ENCODE peak calls at places on chromosomes 4 and X, in five cellular contexts. P, A, B, G and S are unnamed samples.

GRCh38 chr4:78129383-78130108 is 72.4 kb downstream of the FRAS1 start:
- DNase-seq in P (no peak), B (no peak), A (no peak), G (no peak), S (no peak)

GRCh38 chr4:159271857-159272256 is 169.0 kb downstream of the RAPGEF2 start:
- DNase-seq in A (no peak), B (no peak), P (no peak), G (no peak), S (peak; percentile 15)

GRCh38 chr4:71212216-71212615 is 126.6 kb upstream of the SLC4A4 start:
- DNase-seq in G (no peak), B (no peak), A (no peak), P (no peak), S (no peak)

GRCh38 chr4:973431-974397 is at the start of gene DGKQ:
- DNase-seq in B (peak; percentile 80), G (peak; percentile 97), P (peak; percentile 75), A (peak; percentile 95), S (peak; percentile 94)

GRCh38 chr4:145852256-145852839 is 86.3 kb downstream of the ZNF827 start:
- DNase-seq in G (no peak), P (no peak), B (no peak), A (no peak), S (no peak)

GRCh38 chr4:147518846-147519767 is 38.2 kb downstream of the EDNRA start:
- DNase-seq in B (no peak), P (peak; percentile 86), A (no peak), G (peak; percentile 31), S (peak; percentile 60)

GRCh38 chrX:40167240-40168182 is 69.8 kb upstream of the BCOR start:
- DNase-seq in B (no peak), P (no peak), G (no peak), A (no peak), S (peak; percentile 7)

GRCh38 chrX:68895339-68896250 is 66.8 kb downstream of the EFNB1 start:
- DNase-seq in P (peak; percentile 42), G (peak; percentile 29), B (peak; percentile 18), A (peak; percentile 73), S (peak; percentile 63)

GRCh38 chr4:21819086-21819485 is 129.5 kb downstream of the KCNIP4 start:
- DNase-seq in B (no peak), A (no peak), G (no peak), P (no peak), S (no peak)

GRCh38 chrX:20217279-20217678 is 49.4 kb downstream of the RPS6KA3 start:
- DNase-seq in A (no peak), B (no peak), P (peak; percentile 78), G (no peak), S (peak; percentile 62)

GRCh38 chr4:20532871-20533870 is 167.1 kb upstream of the PACRGL start:
- DNase-seq in B (no peak), P (peak; percentile 41), G (no peak), A (no peak), S (no peak)

GRCh38 chr4:137253949-137254348 is 278.3 kb downstream of the PCDH18 start:
- DNase-seq in G (no peak), B (no peak), A (no peak), P (peak; percentile 85), S (no peak)

GRCh38 chr4:38566811-38567398 is 97.1 kb upstream of the KLF3 start:
- DNase-seq in G (no peak), A (no peak), B (no peak), P (no peak), S (no peak)

GRCh38 chr4:112170451-112170993 is 25.3 kb downstream of the FAM241A start:
- DNase-seq in G (peak; percentile 56), B (no peak), P (peak; percentile 92), A (no peak), S (peak; percentile 89)

GRCh38 chr4:40856836-40857362 is 107.1 kb downstream of the NSUN7 start:
- DNase-seq in B (peak; percentile 26), P (peak; percentile 38), G (peak; percentile 83), A (peak; percentile 72), S (peak; percentile 43)
- TF ChIP-seq POLR2A in B (no peak), P (no peak), G (no peak), A (no peak), S (no peak)

GRCh38 chrX:120570201-120570600 is 9.4 kb upstream of the CUL4B start:
- DNase-seq in P (no peak), B (no peak), G (no peak), A (no peak), S (no peak)

DNA sequence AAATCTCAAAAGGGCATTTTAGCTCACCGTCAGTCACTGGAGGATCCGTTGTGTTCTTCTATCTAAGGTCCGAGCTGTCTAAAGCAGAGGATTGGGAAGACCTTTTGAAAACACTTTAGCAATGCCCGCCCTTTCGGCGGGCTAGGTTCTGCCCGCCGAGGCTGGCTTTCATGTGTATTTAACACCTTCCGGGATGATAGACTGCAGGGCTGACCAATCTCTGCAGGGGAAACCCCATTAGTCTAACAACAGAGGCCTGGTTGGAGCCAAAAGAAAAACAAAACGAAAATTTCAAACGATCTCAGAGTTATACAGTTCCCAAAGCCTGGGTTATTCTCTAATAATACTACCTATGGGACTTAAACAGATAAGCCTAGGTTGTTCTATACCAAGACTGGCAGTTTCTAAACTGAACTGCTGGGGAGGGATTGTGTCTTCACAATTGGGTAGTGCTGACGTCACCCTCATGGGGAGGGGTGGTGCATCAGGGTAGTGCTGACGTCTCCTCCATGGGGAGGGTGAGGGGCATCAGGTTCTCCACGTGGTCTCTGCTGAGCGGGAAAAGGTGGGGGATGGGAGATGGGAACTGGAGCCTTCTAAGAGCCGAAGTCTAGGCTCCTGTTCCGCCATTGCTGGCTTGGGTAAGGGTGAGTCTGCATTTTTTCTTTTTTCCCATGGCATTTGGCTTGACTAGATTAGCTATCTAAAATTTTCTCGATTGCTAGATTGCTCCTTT is 14.8 kb upstream of the CUL4B start:
- DNase-seq in P (no peak), B (no peak), G (peak; percentile 16), A (no peak), S (no peak)
- TF ChIP-seq POLR2A in P (no peak), B (no peak), G (no peak), A (no peak), S (no peak)

GRCh38 chr4:140150886-140151699 is 2.9 kb downstream of the MAML3 start:
- DNase-seq in P (peak; percentile 97), A (peak; percentile 87), G (peak; percentile 75), B (peak; percentile 78), S (peak; percentile 69)
- TF ChIP-seq POLR2A in P (peak; percentile 80), A (peak; percentile 45), G (no peak), B (peak; percentile 57), S (peak; percentile 19)

DNA sequence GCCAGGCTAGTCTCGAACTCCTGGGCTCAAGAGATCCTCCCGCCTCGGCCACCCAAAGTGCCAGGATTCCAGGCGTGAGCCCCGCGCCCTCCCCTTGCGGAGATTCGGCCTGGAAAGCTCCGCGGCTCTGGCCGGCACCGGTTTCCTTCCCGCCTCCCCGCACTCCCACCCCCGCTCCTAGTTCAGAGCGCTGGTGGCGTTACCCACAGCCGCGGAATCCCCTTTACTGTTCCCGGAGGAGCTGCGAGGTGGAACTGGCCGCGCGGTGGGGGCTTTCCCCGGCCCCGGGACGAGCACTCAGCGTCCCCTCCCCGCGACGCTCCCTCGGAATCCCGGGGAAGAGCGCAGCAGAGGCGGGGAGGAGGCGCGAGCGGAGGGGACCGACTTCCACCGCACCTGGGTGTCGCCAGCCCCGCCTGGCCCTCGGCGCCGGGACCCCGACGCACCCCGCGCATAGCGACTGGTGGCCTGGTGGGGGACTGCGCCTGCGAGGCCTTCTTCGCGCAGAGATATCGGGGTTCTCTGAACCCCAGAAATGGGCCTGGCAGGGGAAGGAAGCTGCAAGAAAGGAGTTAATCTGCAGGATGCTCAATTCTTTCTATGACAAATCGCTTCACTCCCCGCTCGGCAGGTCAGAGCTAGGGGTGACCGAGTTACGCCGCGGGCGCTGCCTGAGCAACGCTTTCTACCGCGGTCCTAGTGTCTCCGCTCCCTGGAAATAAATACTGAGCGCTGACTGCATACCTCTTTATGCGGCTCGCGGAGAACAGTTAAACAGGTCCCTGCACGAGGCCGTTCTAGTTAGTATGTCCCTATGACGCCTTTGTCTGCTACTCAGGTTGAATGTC is 14.6 kb upstream of the SLC25A4 start:
- DNase-seq in A (no peak), G (no peak), B (no peak), P (no peak), S (peak; percentile 30)
- TF ChIP-seq POLR2A in A (no peak), G (no peak), B (no peak), P (no peak), S (no peak)

GRCh38 chr4:2535386-2536192 is 858 bp upstream of the FAM193A start:
- DNase-seq in G (peak; percentile 53), P (peak; percentile 5), B (no peak), A (peak; percentile 67), S (peak; percentile 63)
- TF ChIP-seq POLR2A in G (peak; percentile 70), P (peak; percentile 66), B (no peak), A (peak; percentile 48), S (no peak)

DNA sequence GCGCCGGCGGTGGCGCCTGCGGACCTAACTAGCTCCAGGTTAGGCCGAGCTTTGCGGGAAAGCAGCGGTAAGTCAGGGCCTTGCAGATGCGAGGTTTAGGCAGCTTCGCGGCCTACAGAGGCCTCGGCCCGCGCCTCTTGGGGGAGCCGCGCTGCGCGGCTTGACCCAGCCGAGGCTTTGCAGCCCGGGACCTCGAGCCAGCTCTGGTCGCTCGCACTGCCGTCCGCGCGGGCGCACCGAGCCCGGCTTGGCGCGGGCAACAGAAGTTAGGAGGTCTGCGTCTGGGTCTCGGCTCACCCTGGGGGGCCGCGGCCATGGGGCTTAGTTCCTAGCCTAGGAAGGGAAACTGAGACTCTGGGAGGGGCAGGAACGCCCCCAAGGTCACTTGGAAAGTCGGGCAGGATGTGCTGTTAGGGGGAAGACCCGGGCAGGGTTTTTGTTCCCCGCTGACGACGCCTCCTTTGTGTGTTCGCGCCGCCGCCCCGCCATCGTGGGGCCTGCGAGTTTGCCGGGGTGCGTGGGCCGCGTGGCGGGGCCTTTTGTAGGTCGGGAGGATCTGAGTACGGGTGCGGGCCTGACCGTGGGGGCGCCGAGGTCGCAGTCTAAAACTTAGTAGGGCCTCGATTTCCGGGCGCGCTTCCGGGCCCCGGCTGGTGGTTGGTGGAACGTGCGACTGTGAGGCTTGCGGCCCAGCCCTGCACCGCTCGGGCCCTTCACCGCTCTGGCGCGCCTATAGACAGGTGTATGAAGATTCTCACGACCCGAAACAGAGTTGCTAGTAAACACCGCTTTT is 482 bp downstream of the RNF4 start:
- DNase-seq in P (peak; percentile 25), A (peak; percentile 79), G (peak; percentile 81), B (no peak), S (peak; percentile 77)
- TF ChIP-seq POLR2A in P (no peak), A (peak; percentile 13), G (no peak), B (no peak), S (peak; percentile 58)

GRCh38 chr4:153532227-153532626 is 66.1 kb downstream of the TMEM131L start:
- DNase-seq in A (no peak), B (no peak), P (no peak), G (no peak), S (no peak)
- TF ChIP-seq POLR2A in A (no peak), B (no peak), P (no peak), G (no peak), S (no peak)

GRCh38 chrX:115560978-115561604 is at the start of gene PLS3:
- DNase-seq in G (no peak), A (peak; percentile 66), P (peak; percentile 83), B (peak; percentile 65), S (peak; percentile 0)
- TF ChIP-seq POLR2A in G (no peak), A (peak; percentile 34), P (peak; percentile 79), B (peak; percentile 73), S (no peak)